ENCODE peak calls at places on chromosomes 4 and X, in seven cellular contexts. K, W, S, M, B, R and T are unnamed samples.

GRCh38 chr4:163165217-163166017 is 1.3 kb downstream of the NAF1 start:
- DNase-seq in K (no peak), W (peak; percentile 36), S (no peak), M (peak; percentile 26), B (no peak), R (no peak), T (peak; percentile 29)

GRCh38 chrX:85851418-85851817 is 195.9 kb downstream of the CHM start:
- DNase-seq in K (peak; percentile 58), W (peak; percentile 27), S (peak; percentile 39), M (peak; percentile 25), B (peak; percentile 51), R (no peak), T (peak; percentile 15)

GRCh38 chrX:84156831-84157230 is 31.2 kb downstream of the RPS6KA6 start:
- DNase-seq in K (no peak), W (no peak), S (no peak), M (no peak), B (no peak), R (no peak), T (no peak)

GRCh38 chr4:182929296-182929695 is 12.1 kb upstream of the DCTD start:
- DNase-seq in K (no peak), W (peak; percentile 79), S (no peak), M (no peak), B (no peak), R (no peak), T (peak; percentile 36)

GRCh38 chr4:6032249-6033244 is 14.3 kb upstream of the C4orf50 start:
- DNase-seq in K (peak; percentile 90), W (no peak), S (no peak), M (no peak), B (no peak), R (no peak), T (no peak)

GRCh38 chr4:8846046-8846720 is 25.5 kb downstream of the HMX1 start:
- DNase-seq in K (no peak), W (no peak), S (no peak), M (no peak), B (peak; percentile 48), R (peak; percentile 35), T (no peak)

GRCh38 chr4:8739357-8739756 is 132.3 kb downstream of the HMX1 start:
- DNase-seq in K (no peak), W (no peak), S (no peak), M (no peak), B (peak; percentile 10), R (no peak), T (no peak)

GRCh38 chrX:21276736-21277433 is 97.3 kb upstream of the CNKSR2 start:
- DNase-seq in K (no peak), W (no peak), S (no peak), M (no peak), B (no peak), R (no peak), T (no peak)

GRCh38 chr4:175470141-175470540 is 341.9 kb downstream of the GPM6A start:
- DNase-seq in K (no peak), W (peak; percentile 63), S (no peak), M (no peak), B (no peak), R (no peak), T (no peak)

GRCh38 chrX:46180258-46180687 is 364.9 kb downstream of the ZNF674 start:
- DNase-seq in K (peak; percentile 2), W (peak; percentile 77), S (no peak), M (no peak), B (no peak), R (no peak), T (peak; percentile 71)

GRCh38 chrX:45601052-45601451 is 400.4 kb upstream of the DIPK2B start:
- DNase-seq in K (no peak), W (no peak), S (no peak), M (no peak), B (no peak), R (no peak), T (no peak)

DNA sequence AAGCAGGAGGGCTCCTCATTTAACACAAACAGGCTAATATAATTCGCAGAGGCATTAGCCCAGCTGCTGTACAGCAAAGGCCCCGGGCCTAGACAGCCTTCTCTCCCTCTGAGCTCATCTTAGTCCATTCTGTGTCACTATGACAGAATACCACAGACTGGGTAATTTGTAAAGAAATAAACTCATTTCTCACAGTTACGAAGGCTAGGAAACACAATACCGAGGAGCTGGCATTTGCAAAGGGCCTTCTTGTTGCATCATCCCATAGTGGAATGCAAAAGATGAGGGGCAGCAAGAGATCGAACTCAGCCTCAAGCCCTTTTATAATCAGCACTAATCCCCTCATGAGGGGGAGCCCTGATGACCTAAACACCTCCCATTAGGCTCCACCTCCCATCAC is 48.5 kb downstream of the TSPAN5 start:
- DNase-seq in K (no peak), W (peak; percentile 72), S (no peak), M (no peak), B (no peak), R (no peak), T (no peak)
- H3K27me3 ChIP-seq in K (no peaks in the 10 kb centered on the region), W (no peaks in the 10 kb centered on the region), S (no peaks in the 10 kb centered on the region), M (no peaks in the 10 kb centered on the region), B (no peaks in the 10 kb centered on the region), R (no peaks in the 10 kb centered on the region), T (no peaks in the 10 kb centered on the region)

GRCh38 chr4:96670381-96670780 is 830.5 kb downstream of the PDHA2 start:
- DNase-seq in K (no peak), W (no peak), S (no peak), M (no peak), B (no peak), R (no peak), T (no peak)
- H3K27me3 ChIP-seq in K (no peaks in the 10 kb centered on the region), W (no peaks in the 10 kb centered on the region), S (no peaks in the 10 kb centered on the region), M (no peaks in the 10 kb centered on the region), B (no peaks in the 10 kb centered on the region), R (no peaks in the 10 kb centered on the region), T (no peaks in the 10 kb centered on the region)

GRCh38 chrX:53556868-53557267 is 122.7 kb upstream of the HSD17B10 start:
- DNase-seq in K (no peak), W (no peak), S (no peak), M (no peak), B (no peak), R (no peak), T (no peak)

GRCh38 chrX:53544936-53545335 is 110.8 kb upstream of the HSD17B10 start:
- DNase-seq in K (no peak), W (no peak), S (no peak), M (no peak), B (no peak), R (no peak), T (no peak)

GRCh38 chrX:53547668-53548067 is 113.5 kb upstream of the HSD17B10 start:
- DNase-seq in K (no peak), W (no peak), S (no peak), M (no peak), B (no peak), R (no peak), T (no peak)

DNA sequence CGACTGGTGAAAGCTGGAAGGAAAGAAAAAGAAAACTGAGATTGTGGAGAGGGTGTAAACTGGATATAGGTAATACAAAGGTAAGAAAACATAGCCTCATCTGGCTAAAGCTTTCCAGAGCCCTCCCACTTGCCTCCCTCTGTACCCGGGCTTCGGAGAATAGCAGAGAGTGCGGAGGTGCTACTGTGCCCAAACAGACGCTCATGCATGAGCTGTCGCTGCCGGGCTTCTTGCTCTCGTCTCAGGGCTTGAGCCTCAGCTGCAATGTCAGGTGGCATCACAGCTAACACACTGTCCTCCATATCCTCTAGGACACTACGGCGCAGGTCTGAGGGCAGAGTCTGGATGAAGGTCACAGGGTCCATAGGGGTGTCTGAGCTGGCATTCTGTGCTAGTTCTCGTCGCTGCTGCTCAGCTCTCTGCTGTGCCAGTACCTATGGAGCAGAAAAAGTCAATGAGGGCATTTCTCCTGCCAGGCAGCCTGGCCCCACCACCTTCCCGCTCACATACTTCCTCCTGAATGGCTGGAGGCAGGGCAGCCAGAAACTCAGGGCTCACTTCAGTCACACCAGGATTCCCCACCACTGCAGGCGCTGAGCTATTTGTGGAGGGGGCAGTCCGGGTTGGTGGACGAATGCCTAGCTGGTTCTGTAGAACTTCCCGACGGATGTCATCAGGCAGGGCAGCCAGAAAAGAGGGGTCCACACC is 116.7 kb upstream of the HSD17B10 start:
- DNase-seq in K (no peak), W (no peak), S (no peak), M (no peak), B (no peak), R (no peak), T (no peak)
- H3K27me3 ChIP-seq in K (no peaks in the 10 kb centered on the region), W (no peaks in the 10 kb centered on the region), S (no peaks in the 10 kb centered on the region), M (no peaks in the 10 kb centered on the region), B (no peaks in the 10 kb centered on the region), R (no peaks in the 10 kb centered on the region), T (no peaks in the 10 kb centered on the region)

DNA sequence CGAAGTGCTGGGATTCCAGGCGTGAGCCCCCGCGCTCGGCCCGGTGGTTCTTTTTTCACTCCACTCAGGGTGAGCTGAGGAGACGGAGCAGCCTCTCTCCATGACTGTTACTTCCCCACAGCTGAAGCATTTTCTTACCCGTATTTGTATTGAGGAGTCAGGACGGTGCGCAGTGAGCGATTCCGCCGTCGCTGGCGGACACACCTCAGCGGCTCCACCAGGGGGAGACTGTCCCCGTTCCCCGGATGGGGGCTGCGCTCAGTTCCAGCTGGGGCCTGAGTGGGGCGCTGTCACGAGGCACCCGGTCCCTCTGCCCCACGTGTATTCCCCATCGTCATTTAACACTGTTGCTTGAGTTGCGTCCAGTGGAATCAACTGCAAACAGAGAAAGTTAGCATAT is 844.0 kb upstream of the FRG1 start:
- DNase-seq in K (no peak), W (no peak), S (no peak), M (no peak), B (no peak), R (no peak), T (no peak)
- H3K27me3 ChIP-seq in K (no peaks in the 10 kb centered on the region), W (no peaks in the 10 kb centered on the region), S (no peaks in the 10 kb centered on the region), M (no peaks in the 10 kb centered on the region), B (no peaks in the 10 kb centered on the region), R (no peaks in the 10 kb centered on the region), T (no peaks in the 10 kb centered on the region)

DNA sequence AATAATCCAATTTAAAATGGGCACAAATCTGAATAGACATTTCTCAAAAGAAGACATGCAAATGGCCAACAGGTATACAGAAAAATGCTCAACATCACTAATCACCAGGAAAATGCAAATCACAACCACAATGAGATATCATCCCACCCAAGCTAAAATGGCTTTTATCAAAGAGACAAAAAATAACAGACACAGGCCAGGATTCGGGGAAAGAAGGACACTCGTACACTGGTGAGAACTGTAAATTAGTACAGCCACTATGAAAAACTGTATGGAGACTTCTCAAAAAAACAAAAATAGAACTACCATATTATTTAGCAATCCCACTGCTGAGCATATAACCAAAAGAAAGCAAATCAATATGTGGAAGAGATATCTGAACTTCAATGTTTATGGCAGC is 8.5 kb downstream of the SPP1 start:
- DNase-seq in K (no peak), W (no peak), S (no peak), M (no peak), B (no peak), R (no peak), T (no peak)
- H3K27me3 ChIP-seq in K (no peaks in the 10 kb centered on the region), W (no peaks in the 10 kb centered on the region), S (no peaks in the 10 kb centered on the region), M (peaks cover 12% of the 10 kb centered on the region), B (no peaks in the 10 kb centered on the region), R (no peaks in the 10 kb centered on the region), T (no peaks in the 10 kb centered on the region)